ENCODE peak calls at places on chromosomes 3 and 15, in seven cellular contexts. H is naive thymus-derived CD4-positive, alpha-beta T cell; L is psoas muscle; T is heart left ventricle; V is HL-60; W is H7; S is neural progenitor cell. K is an unnamed sample.

GRCh38 chr3:119184808-119185690 is 11.7 kb downstream of the UPK1B start:
- DNase-seq in H (no peak), L (no peak), T (no peak), V (no peak), W (no peak), S (no peak), K (no peak)

GRCh38 chr3:51547274-51547673 is 8.8 kb downstream of the RAD54L2 start:
- DNase-seq in H (no peak), L (no peak), T (no peak), V (no peak), W (no peak), S (no peak), K (no peak)

GRCh38 chr3:137163241-137163916 is 205.6 kb downstream of the IL20RB start:
- DNase-seq in H (no peak), L (no peak), T (no peak), V (no peak), W (peak; percentile 15), S (peak; percentile 72), K (no peak)

GRCh38 chr3:192054881-192055280 is 593.9 kb downstream of the PYDC2 start:
- DNase-seq in H (no peak), L (no peak), T (no peak), V (no peak), W (no peak), S (no peak), K (no peak)

GRCh38 chr3:49826016-49826415 is 12.3 kb upstream of the UBA7 start:
- DNase-seq in H (no peak), L (no peak), T (no peak), V (no peak), W (no peak), S (no peak), K (no peak)

GRCh38 chr3:10395671-10396070 is 74.8 kb upstream of the SEC13 start:
- DNase-seq in H (no peak), L (no peak), T (no peak), V (no peak), W (no peak), S (no peak), K (no peak)

GRCh38 chr15:100001405-100001804 is 268.2 kb upstream of the LYSMD4 start:
- DNase-seq in H (no peak), L (no peak), T (no peak), V (no peak), W (no peak), S (no peak), K (no peak)

GRCh38 chr15:40257656-40258450 is 19.0 kb downstream of the PAK6 start:
- DNase-seq in H (no peak), L (no peak), T (no peak), V (no peak), W (no peak), S (no peak), K (no peak)

GRCh38 chr3:156273068-156273709 is 152.8 kb downstream of the KCNAB1 start:
- DNase-seq in H (no peak), L (no peak), T (no peak), V (no peak), W (no peak), S (no peak), K (no peak)

GRCh38 chr3:149487598-149488197 is 13.2 kb downstream of the TM4SF4 start:
- DNase-seq in H (no peak), L (no peak), T (no peak), V (peak; percentile 49), W (peak; percentile 44), S (peak; percentile 52), K (no peak)

GRCh38 chr15:55196011-55196410 is 730 bp downstream of the RSL24D1 start:
- DNase-seq in H (no peak), L (no peak), T (no peak), V (peak; percentile 33), W (no peak), S (no peak), K (no peak)

GRCh38 chr3:47863391-47864128 is 60.6 kb downstream of the DHX30 start:
- DNase-seq in H (no peak), L (no peak), T (no peak), V (no peak), W (no peak), S (no peak), K (no peak)

GRCh38 chr3:71397046-71397445 is 186.5 kb downstream of the FOXP1 start:
- DNase-seq in H (no peak), L (no peak), T (no peak), V (peak; percentile 18), W (no peak), S (peak; percentile 42), K (no peak)

GRCh38 chr3:195908439-195909293 is at the start of gene TNK2:
- DNase-seq in H (peak; percentile 35), L (peak; percentile 36), T (no peak), V (no peak), W (peak; percentile 88), S (peak; percentile 52), K (no peak)

GRCh38 chr15:70416851-70417250 is 319.1 kb upstream of the TLE3 start:
- DNase-seq in H (no peak), L (no peak), T (no peak), V (no peak), W (no peak), S (no peak), K (no peak)

GRCh38 chr3:18445421-18446066 is 20.4 kb upstream of the SATB1 start:
- DNase-seq in H (peak; percentile 95), L (no peak), T (peak; percentile 50), V (peak; percentile 67), W (no peak), S (peak; percentile 27), K (no peak)

GRCh38 chr3:22288756-22289155 is 537.7 kb upstream of the ZNF385D start:
- DNase-seq in H (no peak), L (no peak), T (no peak), V (no peak), W (no peak), S (no peak), K (no peak)

DNA sequence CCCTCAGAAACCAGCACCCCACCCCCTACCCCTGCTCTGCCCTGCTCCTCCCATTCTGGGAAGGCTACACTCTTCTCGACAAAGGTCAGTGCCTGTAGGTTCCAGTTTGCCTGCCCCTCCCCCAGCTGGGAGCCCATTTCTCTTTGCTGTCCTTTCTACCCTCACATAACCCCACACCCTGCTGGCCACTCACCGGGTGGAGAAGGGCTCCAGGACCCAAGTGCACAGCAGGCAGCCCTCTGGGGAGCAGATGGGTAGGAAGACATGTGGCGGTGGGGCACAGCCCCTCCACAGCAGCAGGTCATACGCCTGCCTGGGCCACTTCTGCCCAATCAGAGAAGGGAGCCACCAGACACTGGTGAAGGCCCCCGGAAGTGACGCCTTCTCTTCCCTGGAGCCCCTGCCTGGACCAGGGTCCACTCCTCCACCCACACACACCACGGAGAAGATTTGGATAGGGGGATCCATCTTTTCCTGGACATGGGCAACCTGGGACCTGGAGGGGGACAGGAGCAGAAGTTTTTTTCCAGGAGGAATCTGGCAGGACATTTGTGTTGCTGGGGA is at the start of gene THPO:
- DNase-seq in H (no peak), L (peak; percentile 47), T (no peak), V (no peak), W (peak; percentile 81), S (peak; percentile 40), K (no peak)
- H3K4me3 ChIP-seq in H (no peak within 1 kb of the TSS), L (peak within 1 kb of the TSS; percentile 57), T (no peak within 1 kb of the TSS), V (no peak within 1 kb of the TSS), W (no peak within 1 kb of the TSS), S (peak within 1 kb of the TSS; percentile 48), K (no peak within 1 kb of the TSS)

GRCh38 chr3:141268281-141268680 is 36.7 kb downstream of the PXYLP1 start:
- DNase-seq in H (no peak), L (no peak), T (no peak), V (no peak), W (no peak), S (peak; percentile 28), K (no peak)
- H3K4me3 ChIP-seq in H (no peak overlapping the region), L (no peak overlapping the region), T (no peak overlapping the region), V (no peak overlapping the region), W (no peak overlapping the region), S (no peak overlapping the region), K (no peak overlapping the region)

DNA sequence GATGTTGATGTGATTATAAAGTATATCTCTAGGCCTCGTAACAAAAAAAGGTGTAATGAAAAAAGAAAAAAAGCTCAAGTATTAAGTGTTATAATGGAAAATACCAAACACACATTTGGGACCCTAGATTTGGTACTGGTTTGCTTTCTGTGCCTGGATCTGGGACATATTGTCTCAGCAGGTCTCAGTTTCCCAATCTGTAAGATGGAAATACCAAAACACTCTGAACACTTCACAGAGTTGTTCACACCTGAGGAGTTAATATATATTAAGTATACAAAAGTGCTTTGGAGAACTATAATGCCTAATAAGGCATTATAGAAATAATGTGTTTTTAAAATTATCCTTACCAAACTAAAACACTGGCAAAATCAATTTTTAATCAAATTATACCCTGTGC is 60.0 kb downstream of the CLASP2 start:
- DNase-seq in H (no peak), L (no peak), T (no peak), V (no peak), W (no peak), S (no peak), K (no peak)
- H3K4me3 ChIP-seq in H (no peak overlapping the region), L (peak overlapping the region; percentile 71), T (no peak overlapping the region), V (no peak overlapping the region), W (no peak overlapping the region), S (peak overlapping the region; percentile 35), K (no peak overlapping the region)

GRCh38 chr3:8153778-8154177 is 347.8 kb upstream of the LMCD1 start:
- DNase-seq in H (no peak), L (no peak), T (no peak), V (no peak), W (no peak), S (no peak), K (no peak)
- H3K4me3 ChIP-seq in H (no peak overlapping the region), L (no peak overlapping the region), T (no peak overlapping the region), V (no peak overlapping the region), W (no peak overlapping the region), S (no peak overlapping the region), K (no peak overlapping the region)